ENCODE peak calls at places on chromosomes 3 and 15, in five cellular contexts. U is SK-N-SH, C is A549, J is HepG2, T is GM12878. N is an unnamed sample.

GRCh38 chr15:93943607-93944006 is 287.8 kb upstream of the MCTP2 start:
- DNase-seq in U (peak), C (no peak), J (no peak), T (no peak), N (no peak)

GRCh38 chr3:180059351-180059750 is 22.6 kb upstream of the PEX5L start:
- DNase-seq in U (no peak), C (no peak), J (no peak), T (no peak), N (peak)

GRCh38 chr15:99455796-99456160 is 110.0 kb upstream of the MEF2A start:
- DNase-seq in U (no peak), C (no peak), J (no peak), T (no peak), N (no peak)

GRCh38 chr15:98812711-98813441 is 164.5 kb downstream of the IGF1R start:
- DNase-seq in U (no peak), C (no peak), J (peak), T (no peak), N (no peak)

GRCh38 chr3:178795349-178795748 is 259.1 kb downstream of the KCNMB2 start:
- DNase-seq in U (no peak), C (no peak), J (no peak), T (no peak), N (no peak)

GRCh38 chr3:18443670-18444596 is 18.8 kb upstream of the SATB1 start:
- DNase-seq in U (peak), C (no peak), J (no peak), T (no peak), N (no peak)

GRCh38 chr3:197592361-197593045 is 36.7 kb upstream of the BDH1 start:
- DNase-seq in U (no peak), C (no peak), J (no peak), T (no peak), N (no peak)

GRCh38 chr3:33277193-33277882 is at the start of gene FBXL2:
- DNase-seq in U (peak), C (peak), J (peak), T (no peak), N (peak)

GRCh38 chr3:175651716-175652115 is 792.6 kb downstream of the NAALADL2 start:
- DNase-seq in U (no peak), C (no peak), J (no peak), T (no peak), N (peak)

GRCh38 chr3:181454451-181455027 is 257.2 kb upstream of the SOX2 start:
- DNase-seq in U (no peak), C (no peak), J (no peak), T (no peak), N (no peak)

GRCh38 chr3:127485396-127486170 is 105.0 kb downstream of the TPRA1 start:
- DNase-seq in U (no peak), C (no peak), J (no peak), T (no peak), N (no peak)

GRCh38 chr15:33119263-33119662 is 75.3 kb downstream of the FMN1 start:
- DNase-seq in U (no peak), C (no peak), J (no peak), T (no peak), N (no peak)
- TF ChIP-seq RFX5 in U (no peak), C (no peak), J (no peak), T (no peak), N (no peak)

DNA sequence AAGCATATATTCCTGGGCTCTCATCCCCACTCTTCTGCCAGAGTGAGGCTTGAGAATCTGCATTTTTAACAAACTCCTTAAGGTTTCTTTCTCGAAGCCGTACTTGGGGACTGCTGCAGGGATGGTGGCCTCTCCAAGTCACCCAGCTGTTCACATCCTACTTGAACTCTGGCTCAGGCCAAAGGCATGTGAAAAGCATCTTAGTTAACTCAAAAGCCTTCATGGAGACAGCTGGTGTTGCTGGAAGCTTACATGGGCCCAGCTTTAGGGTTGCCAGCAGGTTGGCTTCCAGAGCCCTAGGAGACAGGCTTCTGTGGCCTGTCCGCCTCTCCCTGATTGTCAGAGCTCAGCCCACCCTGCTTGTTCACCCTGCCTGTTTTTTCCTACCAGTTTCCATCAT is 139.2 kb downstream of the THSD4 start:
- DNase-seq in U (no peak), C (no peak), J (no peak), T (no peak), N (peak)
- H3K27ac ChIP-seq in U (no peak), C (peak), J (no peak), T (no peak), N (no peak)

GRCh38 chr3:122858373-122858772 is 63.5 kb downstream of the SLC49A4 start:
- DNase-seq in U (peak), C (no peak), J (peak), T (no peak), N (peak)
- TF ChIP-seq RFX5 in U (no peak), C (no peak), J (no peak), T (no peak), N (no peak)

GRCh38 chr15:100863406-100864198 is 16.0 kb upstream of the ALDH1A3 start:
- DNase-seq in U (no peak), C (no peak), J (no peak), T (no peak), N (peak)
- H3K27ac ChIP-seq in U (no peak), C (no peak), J (no peak), T (no peak), N (peak)

GRCh38 chr15:41883484-41883825 is 10.4 kb downstream of the SPTBN5 start:
- DNase-seq in U (no peak), C (no peak), J (no peak), T (no peak), N (no peak)

GRCh38 chr15:41881550-41881924 is 12.3 kb downstream of the SPTBN5 start:
- DNase-seq in U (no peak), C (no peak), J (no peak), T (no peak), N (no peak)

GRCh38 chr15:41881925-41882688 is 11.7 kb downstream of the SPTBN5 start:
- DNase-seq in U (no peak), C (no peak), J (no peak), T (no peak), N (no peak)

GRCh38 chr15:41884458-41884857 is 9.4 kb downstream of the SPTBN5 start:
- DNase-seq in U (no peak), C (no peak), J (no peak), T (no peak), N (no peak)

GRCh38 chr15:41882689-41883483 is 11.0 kb downstream of the SPTBN5 start:
- DNase-seq in U (no peak), C (no peak), J (no peak), T (no peak), N (no peak)
- TF ChIP-seq RFX5 in U (no peak), C (no peak), J (no peak), T (no peak), N (no peak)

GRCh38 chr3:194133661-194134230 is 2.2 kb upstream of the HES1 start:
- DNase-seq in U (no peak), C (no peak), J (peak), T (no peak), N (peak)
- H3K27ac ChIP-seq in U (peak), C (peak), J (peak), T (no peak), N (peak)

DNA sequence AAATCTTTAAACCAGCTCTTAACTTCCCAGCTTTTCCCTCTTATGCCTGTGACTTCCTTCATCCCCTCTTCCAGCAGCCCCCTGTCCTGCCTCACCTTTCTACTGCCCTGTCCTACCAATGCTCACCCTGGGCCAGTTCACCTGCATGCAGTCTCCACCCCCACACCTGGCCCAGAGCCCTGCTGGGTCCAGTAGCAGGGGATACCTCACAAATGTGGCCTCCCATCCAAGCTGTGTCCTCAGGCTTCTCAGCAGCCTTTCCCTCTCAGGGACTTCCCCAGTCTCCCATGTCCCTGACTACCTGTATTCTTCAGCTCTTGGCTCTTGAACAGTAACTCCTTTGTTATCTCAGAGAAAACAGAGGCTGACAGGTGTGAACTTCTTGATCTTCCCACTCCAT is 503.2 kb downstream of the MFSD1 start:
- DNase-seq in U (no peak), C (no peak), J (no peak), T (no peak), N (no peak)
- TF ChIP-seq RFX5 in U (no peak), C (no peak), J (no peak), T (no peak), N (no peak)

GRCh38 chr15:71586463-71586862 is 223.9 kb upstream of the NR2E3 start:
- DNase-seq in U (no peak), C (no peak), J (no peak), T (no peak), N (no peak)
- H3K27ac ChIP-seq in U (no peak), C (no peak), J (no peak), T (no peak), N (no peak)

DNA sequence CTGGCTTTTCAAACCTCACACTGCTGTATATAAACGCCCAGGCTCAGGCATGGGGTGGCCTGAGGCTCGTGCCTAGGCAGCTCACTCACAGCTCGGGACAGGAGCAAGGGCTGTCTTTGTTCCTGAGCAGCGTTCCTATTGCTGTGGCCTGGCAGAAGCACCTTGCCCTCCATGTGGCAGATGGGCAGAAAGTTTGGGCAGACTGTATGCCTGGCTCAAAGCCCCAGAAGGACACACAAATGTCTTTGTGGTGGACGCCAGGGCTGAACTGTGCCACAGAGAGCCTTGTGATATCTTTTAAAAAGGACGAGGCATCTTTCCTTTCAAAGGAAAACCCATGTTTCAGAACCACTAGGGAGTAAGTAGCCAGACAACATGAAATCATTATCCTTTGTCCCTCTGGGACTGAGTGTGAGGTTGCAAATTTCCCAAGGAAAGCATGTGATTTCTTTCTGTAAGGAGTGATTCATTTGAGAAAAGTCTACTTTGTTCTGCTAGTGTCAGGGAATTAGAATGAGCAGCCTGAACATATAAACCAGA is 29.3 kb upstream of the UBE2E1 start:
- DNase-seq in U (no peak), C (no peak), J (no peak), T (no peak), N (peak)
- TF ChIP-seq RFX5 in U (no peak), C (no peak), J (no peak), T (no peak), N (no peak)

N was measured in IMR-90.